ENCODE peak calls at places on chromosomes 11 and 22, in nine cellular contexts. B is GM19239, F is GM10248, U is right atrium auricular region, Z is GM03348, R is germinal center, I is NCI-H1694, Y is fibroblast of lung, Q is iPS-NIHi11. T is an unnamed sample.

GRCh38 chr11:103619480-103619879 is 417.0 kb upstream of the DDI1 start:
- DNase-seq in B (no peak), F (no peak), U (no peak), Z (no peak), R (peak), I (no peak), Y (no peak), Q (no peak), T (no peak)

GRCh38 chr11:103413266-103413888 is 304.2 kb downstream of the DYNC2H1 start:
- DNase-seq in B (no peak), F (no peak), U (no peak), Z (no peak), R (no peak), I (no peak), Y (no peak), Q (no peak), T (no peak)

GRCh38 chr11:225734-226453 is 10.2 kb downstream of the SIRT3 start:
- DNase-seq in B (no peak), F (peak), U (no peak), Z (no peak), R (no peak), I (no peak), Y (peak), Q (no peak), T (peak)

GRCh38 chr11:75326439-75326810 is 25.0 kb downstream of the ARRB1 start:
- DNase-seq in B (no peak), F (no peak), U (no peak), Z (no peak), R (no peak), I (no peak), Y (no peak), Q (no peak), T (no peak)

GRCh38 chr22:28231423-28231822 is 312.4 kb upstream of the PITPNB start:
- DNase-seq in B (no peak), F (no peak), U (no peak), Z (peak), R (no peak), I (no peak), Y (peak), Q (peak), T (peak)

GRCh38 chr11:134536677-134537076 is 124.6 kb upstream of the B3GAT1 start:
- DNase-seq in B (no peak), F (no peak), U (no peak), Z (no peak), R (no peak), I (no peak), Y (no peak), Q (no peak), T (no peak)

GRCh38 chr11:47946682-47947575 is 33.4 kb upstream of the PTPRJ start:
- DNase-seq in B (no peak), F (no peak), U (peak), Z (peak), R (no peak), I (no peak), Y (peak), Q (peak), T (peak)

GRCh38 chr11:12840871-12841516 is 166.8 kb downstream of the TEAD1 start:
- DNase-seq in B (no peak), F (no peak), U (no peak), Z (no peak), R (no peak), I (no peak), Y (no peak), Q (no peak), T (no peak)

GRCh38 chr22:39242389-39242808 is 2.4 kb downstream of the PDGFB start:
- DNase-seq in B (no peak), F (no peak), U (no peak), Z (peak), R (no peak), I (no peak), Y (no peak), Q (peak), T (no peak)

GRCh38 chr11:128720522-128720985 is 26.7 kb downstream of the FLI1 start:
- DNase-seq in B (no peak), F (peak), U (no peak), Z (no peak), R (no peak), I (no peak), Y (peak), Q (no peak), T (peak)

GRCh38 chr11:62030071-62030684 is 62.7 kb upstream of the FTH1 start:
- DNase-seq in B (no peak), F (no peak), U (no peak), Z (no peak), R (no peak), I (no peak), Y (no peak), Q (peak), T (no peak)

GRCh38 chr11:79434263-79434662 is 6.6 kb downstream of the TENM4 start:
- DNase-seq in B (no peak), F (peak), U (no peak), Z (no peak), R (no peak), I (no peak), Y (no peak), Q (no peak), T (no peak)

GRCh38 chr11:85800595-85801342 is 10.2 kb downstream of the SYTL2 start:
- DNase-seq in B (no peak), F (no peak), U (no peak), Z (no peak), R (no peak), I (no peak), Y (no peak), Q (no peak), T (no peak)

GRCh38 chr11:50037282-50037681 is 4.6 kb downstream of the OR4C45 start:
- DNase-seq in B (no peak), F (no peak), U (no peak), Z (no peak), R (no peak), I (no peak), Y (no peak), Q (no peak), T (no peak)

GRCh38 chr22:36875741-36876140 is 14.9 kb downstream of the NCF4 start:
- DNase-seq in B (no peak), F (no peak), U (no peak), Z (no peak), R (no peak), I (no peak), Y (no peak), Q (no peak), T (no peak)

GRCh38 chr11:65428578-65429068 is 6.0 kb downstream of the NEAT1 start:
- DNase-seq in B (no peak), F (no peak), U (peak), Z (no peak), R (no peak), I (no peak), Y (no peak), Q (no peak), T (no peak)

GRCh38 chr11:2538951-2539735 is 94.3 kb downstream of the KCNQ1 start:
- DNase-seq in B (no peak), F (no peak), U (no peak), Z (no peak), R (no peak), I (no peak), Y (no peak), Q (no peak), T (no peak)

GRCh38 chr11:125968363-125968762 is 22.5 kb downstream of the VSIG10L2 start:
- DNase-seq in B (no peak), F (no peak), U (no peak), Z (no peak), R (no peak), I (no peak), Y (no peak), Q (no peak), T (no peak)

GRCh38 chr11:69848196-69848595 is 29.0 kb upstream of the FGF3 start:
- DNase-seq in B (no peak), F (no peak), U (no peak), Z (no peak), R (no peak), I (no peak), Y (peak), Q (no peak), T (peak)

GRCh38 chr11:103484545-103484944 is 375.3 kb downstream of the DYNC2H1 start:
- DNase-seq in B (no peak), F (no peak), U (no peak), Z (no peak), R (no peak), I (no peak), Y (no peak), Q (no peak), T (no peak)

GRCh38 chr22:30457964-30458363 is 13.9 kb downstream of the SEC14L3 start:
- DNase-seq in B (no peak), F (no peak), U (no peak), Z (peak), R (no peak), I (no peak), Y (no peak), Q (no peak), T (no peak)

GRCh38 chr11:109885006-109885405 is 208.2 kb upstream of the ZC3H12C start:
- DNase-seq in B (no peak), F (no peak), U (no peak), Z (no peak), R (no peak), I (no peak), Y (no peak), Q (no peak), T (no peak)

GRCh38 chr11:10618490-10618889 is 50.0 kb upstream of the LYVE1 start:
- DNase-seq in B (no peak), F (no peak), U (no peak), Z (no peak), R (no peak), I (no peak), Y (peak), Q (no peak), T (no peak)